ENCODE peak calls at places on chromosomes 3 and 15, in nine cellular contexts. V is CD8-positive, alpha-beta T cell; S is IMR-90; D is stomach; B is breast epithelium; O is mammary epithelial cell; F is AG04450; I is left ventricle myocardium inferior; G is right lobe of liver. Z is an unnamed sample.

GRCh38 chr3:5463986-5464385 is 276.5 kb downstream of the EDEM1 start:
- DNase-seq in V (no peak), S (no peak), D (no peak), B (no peak), O (no peak), F (no peak), I (no peak), G (no peak), Z (no peak)

GRCh38 chr3:39404943-39405686 is 1.4 kb upstream of the RPSA start:
- DNase-seq in V (no peak), S (no peak), D (no peak), B (no peak), O (no peak), F (no peak), I (no peak), G (no peak), Z (no peak)

GRCh38 chr3:114409291-114409690 is 115.5 kb downstream of the TIGIT start:
- DNase-seq in V (no peak), S (no peak), D (no peak), B (no peak), O (no peak), F (no peak), I (no peak), G (no peak), Z (no peak)

GRCh38 chr3:118641608-118642007 is 393.0 kb downstream of the IGSF11 start:
- DNase-seq in V (no peak), S (no peak), D (no peak), B (no peak), O (no peak), F (no peak), I (no peak), G (no peak), Z (peak; percentile 14)

GRCh38 chr3:182058488-182058887 is 346.8 kb downstream of the SOX2 start:
- DNase-seq in V (no peak), S (no peak), D (peak; percentile 42), B (no peak), O (peak; percentile 92), F (no peak), I (no peak), G (no peak), Z (no peak)

GRCh38 chr3:11136871-11137626 is 17.2 kb upstream of the HRH1 start:
- DNase-seq in V (no peak), S (peak; percentile 100), D (no peak), B (peak; percentile 46), O (peak; percentile 100), F (peak; percentile 100), I (no peak), G (no peak), Z (peak; percentile 45)

GRCh38 chr3:116000315-116000714 is 377.0 kb downstream of the GAP43 start:
- DNase-seq in V (no peak), S (peak; percentile 99), D (no peak), B (no peak), O (peak; percentile 95), F (peak; percentile 87), I (no peak), G (no peak), Z (no peak)

GRCh38 chr15:56805466-56806146 is 72.3 kb upstream of the ZNF280D start:
- DNase-seq in V (no peak), S (peak; percentile 87), D (no peak), B (no peak), O (peak; percentile 82), F (peak; percentile 43), I (no peak), G (no peak), Z (no peak)

GRCh38 chr3:133991209-133991608 is 38.5 kb downstream of the SLCO2A1 start:
- DNase-seq in V (no peak), S (no peak), D (no peak), B (no peak), O (peak; percentile 11), F (no peak), I (no peak), G (no peak), Z (no peak)

GRCh38 chr3:89699771-89700170 is 592.4 kb downstream of the EPHA3 start:
- DNase-seq in V (no peak), S (no peak), D (no peak), B (no peak), O (no peak), F (no peak), I (no peak), G (no peak), Z (no peak)

GRCh38 chr3:179348325-179349013 is 960 bp downstream of the MFN1 start:
- DNase-seq in V (no peak), S (no peak), D (no peak), B (no peak), O (peak; percentile 35), F (no peak), I (no peak), G (no peak), Z (no peak)

GRCh38 chr3:9727041-9727595 is 4.4 kb upstream of the BRPF1 start:
- DNase-seq in V (peak; percentile 36), S (no peak), D (no peak), B (no peak), O (no peak), F (no peak), I (no peak), G (no peak), Z (no peak)

DNA sequence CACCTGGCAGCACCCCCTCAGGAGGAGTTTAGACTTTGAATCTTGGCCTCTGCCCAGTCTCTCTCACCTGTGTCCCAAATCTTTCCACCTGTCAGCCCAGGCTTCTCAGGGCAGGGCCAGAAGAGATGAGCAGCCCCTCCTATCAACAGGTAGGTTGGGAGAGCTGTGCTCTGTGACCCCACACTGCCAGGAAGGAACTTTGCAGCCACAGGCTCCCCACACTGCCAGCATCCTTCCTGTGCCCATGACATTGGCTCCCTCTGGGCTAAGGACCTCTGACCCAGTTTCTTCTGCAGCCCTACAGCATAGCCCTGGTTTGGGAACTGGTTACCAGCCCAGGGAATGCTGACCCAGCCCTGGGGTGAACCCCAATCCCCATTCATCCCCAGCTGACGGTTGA is 115.7 kb upstream of the IQSEC1 start:
- DNase-seq in V (no peak), S (no peak), D (no peak), B (no peak), O (no peak), F (no peak), I (no peak), G (no peak), Z (no peak)
- H3K4me3 ChIP-seq in V (no peak overlapping the region), S (no peak overlapping the region), D (no peak overlapping the region), B (no peak overlapping the region), O (no peak overlapping the region), F (no peak overlapping the region), I (no peak overlapping the region), G (no peak overlapping the region), Z (no peak overlapping the region)

GRCh38 chr3:172513488-172513887 is 9.7 kb downstream of the TNFSF10 start:
- DNase-seq in V (no peak), S (peak; percentile 79), D (no peak), B (no peak), O (no peak), F (peak; percentile 48), I (no peak), G (no peak), Z (no peak)
- H3K27ac ChIP-seq in V (no peak overlapping the region), S (no peak overlapping the region), D (peak overlapping the region; percentile 16), B (peak overlapping the region; percentile 52), O (no peak overlapping the region), F (no peak overlapping the region), I (peak overlapping the region; percentile 86), G (no peak overlapping the region), Z (no peak overlapping the region)

GRCh38 chr3:155981669-155982068 is 111.2 kb downstream of the GMPS start:
- DNase-seq in V (no peak), S (peak; percentile 13), D (no peak), B (no peak), O (no peak), F (no peak), I (no peak), G (no peak), Z (no peak)

GRCh38 chr3:155989536-155989935 is 119.1 kb downstream of the GMPS start:
- DNase-seq in V (no peak), S (no peak), D (no peak), B (no peak), O (peak; percentile 34), F (no peak), I (no peak), G (no peak), Z (no peak)

GRCh38 chr3:155984791-155985417 is 114.5 kb downstream of the GMPS start:
- DNase-seq in V (no peak), S (no peak), D (no peak), B (no peak), O (no peak), F (no peak), I (no peak), G (no peak), Z (no peak)

GRCh38 chr3:155979746-155980145 is 109.3 kb downstream of the GMPS start:
- DNase-seq in V (no peak), S (peak; percentile 61), D (no peak), B (no peak), O (peak; percentile 23), F (no peak), I (no peak), G (no peak), Z (no peak)

DNA sequence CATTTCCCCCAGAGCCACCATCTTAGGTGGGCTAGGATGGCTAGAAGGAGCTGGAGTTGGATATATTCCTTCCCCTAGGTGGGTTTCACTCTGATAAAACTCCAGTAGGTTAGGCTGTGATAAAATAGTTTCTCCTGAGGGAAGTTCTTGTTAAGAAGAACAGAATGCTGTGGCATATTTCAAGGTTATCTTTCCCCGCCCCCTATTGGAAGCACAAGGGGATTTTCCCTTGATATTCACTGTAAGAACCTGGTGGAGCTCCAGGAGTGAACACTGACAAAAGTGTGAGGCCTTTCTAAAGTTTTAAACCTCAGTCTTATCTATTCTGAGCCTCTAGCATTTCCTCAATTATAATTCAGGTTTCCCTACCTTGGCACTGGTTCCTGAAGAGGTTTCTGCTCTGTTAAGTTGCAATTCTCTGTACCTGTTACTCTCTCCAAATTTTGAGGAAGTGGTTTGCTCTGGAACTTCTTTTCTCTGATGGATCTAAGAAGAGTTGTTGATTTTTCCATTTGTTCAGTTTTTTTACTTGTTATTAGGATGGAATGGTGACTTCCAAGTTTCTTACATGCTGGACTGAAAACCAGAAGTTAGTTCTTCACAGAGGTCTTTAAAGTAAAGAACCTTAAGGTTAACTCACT is 113.5 kb downstream of the GMPS start:
- DNase-seq in V (no peak), S (peak; percentile 30), D (no peak), B (no peak), O (no peak), F (no peak), I (no peak), G (no peak), Z (no peak)
- TF ChIP-seq CTCF in V (no peak), S (peak; percentile 32), D (no peak), B (no peak), O (no peak), F (peak; percentile 29), I (no peak), G (no peak), Z (no peak)

DNA sequence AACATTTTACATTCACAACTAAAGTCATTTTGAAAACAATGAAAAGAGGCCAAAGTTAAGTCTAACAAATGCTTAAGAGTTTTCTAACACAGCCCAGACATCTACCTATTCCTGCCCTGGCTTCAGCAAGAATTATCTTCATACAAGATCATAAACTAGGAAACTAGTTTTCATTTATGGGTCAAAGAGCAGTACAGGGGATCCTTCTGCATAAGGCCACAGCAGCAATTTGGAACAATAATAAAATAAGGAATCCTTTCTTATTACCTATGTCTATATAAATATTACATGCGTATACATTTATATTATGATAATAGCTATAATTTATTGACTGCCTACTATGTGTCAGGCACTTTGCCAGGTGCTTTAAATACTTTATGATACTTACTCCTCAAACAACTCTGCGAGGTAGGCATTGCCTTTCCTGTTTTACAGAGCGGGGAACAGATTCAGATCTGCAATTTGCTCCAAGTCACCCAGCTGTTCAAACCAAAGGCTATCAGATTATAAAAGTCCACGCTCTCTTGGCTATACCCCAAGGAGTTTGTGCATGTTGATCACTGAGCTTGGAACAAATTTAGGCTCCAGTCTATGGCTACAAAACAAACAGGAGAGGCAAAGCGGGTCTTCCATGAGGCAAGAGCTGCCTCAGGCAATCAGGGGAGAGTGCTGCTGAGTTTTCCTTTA is 196.4 kb downstream of the RORA start:
- DNase-seq in V (no peak), S (no peak), D (peak; percentile 59), B (no peak), O (no peak), F (no peak), I (no peak), G (no peak), Z (no peak)
- H3K4me3 ChIP-seq in V (no peak overlapping the region), S (no peak overlapping the region), D (no peak overlapping the region), B (no peak overlapping the region), O (no peak overlapping the region), F (no peak overlapping the region), I (no peak overlapping the region), G (no peak overlapping the region), Z (no peak overlapping the region)